ENCODE peak calls at places on chromosomes 7 and 10, in eight cellular contexts. O is foreskin keratinocyte, P is transverse colon, Y is endothelial cell, W is hepatocyte, A is cardiac muscle cell, S is tibial artery, K is mesothelial cell of epicardium. T is an unnamed sample.

GRCh38 chr10:60189861-60190475 is 199.7 kb downstream of the ANK3 start:
- DNase-seq in O (no peak), P (no peak), Y (no peak), W (no peak), A (peak; percentile 44), S (no peak), K (no peak), T (no peak)

GRCh38 chr10:4671451-4672145 is 154.4 kb upstream of the AKR1E2 start:
- DNase-seq in O (peak; percentile 95), P (no peak), Y (no peak), W (no peak), A (no peak), S (no peak), K (no peak), T (no peak)

GRCh38 chr10:119331031-119331430 is 123.7 kb downstream of the GRK5 start:
- DNase-seq in O (no peak), P (no peak), Y (no peak), W (no peak), A (no peak), S (peak; percentile 46), K (no peak), T (no peak)

GRCh38 chr7:47253650-47254080 is 328.2 kb downstream of the TNS3 start:
- DNase-seq in O (no peak), P (peak; percentile 28), Y (peak; percentile 15), W (peak; percentile 76), A (peak; percentile 69), S (peak; percentile 62), K (no peak), T (no peak)

GRCh38 chr7:102042016-102042656 is 224.7 kb downstream of the CUX1 start:
- DNase-seq in O (peak; percentile 14), P (no peak), Y (no peak), W (no peak), A (peak; percentile 40), S (no peak), K (no peak), T (no peak)

GRCh38 chr7:151432658-151433521 is 7.1 kb downstream of the CRYGN start:
- DNase-seq in O (peak; percentile 34), P (no peak), Y (no peak), W (no peak), A (no peak), S (no peak), K (no peak), T (no peak)

GRCh38 chr7:113751547-113751946 is 167.3 kb downstream of the PPP1R3A start:
- DNase-seq in O (no peak), P (no peak), Y (no peak), W (no peak), A (no peak), S (no peak), K (no peak), T (no peak)

GRCh38 chr10:84541289-84541637 is 212.9 kb downstream of the CCSER2 start:
- DNase-seq in O (no peak), P (no peak), Y (no peak), W (no peak), A (no peak), S (no peak), K (no peak), T (no peak)

GRCh38 chr10:130455791-130456190 is 319.6 kb downstream of the GLRX3 start:
- DNase-seq in O (no peak), P (no peak), Y (no peak), W (no peak), A (no peak), S (no peak), K (no peak), T (no peak)

GRCh38 chr10:131869344-131869743 is 31.5 kb upstream of the PPP2R2D start:
- DNase-seq in O (no peak), P (no peak), Y (no peak), W (no peak), A (no peak), S (no peak), K (no peak), T (no peak)

GRCh38 chr10:125661942-125662515 is 20.9 kb downstream of the TEX36 start:
- DNase-seq in O (peak; percentile 36), P (no peak), Y (no peak), W (peak; percentile 50), A (no peak), S (no peak), K (no peak), T (no peak)

GRCh38 chr7:43362652-43363428 is 220.1 kb upstream of the STK17A start:
- DNase-seq in O (peak; percentile 60), P (no peak), Y (peak; percentile 30), W (peak; percentile 47), A (peak; percentile 49), S (no peak), K (peak; percentile 65), T (no peak)

GRCh38 chr10:52778511-52779392 is 6.2 kb upstream of the MBL2 start:
- DNase-seq in O (no peak), P (no peak), Y (peak; percentile 27), W (no peak), A (peak; percentile 71), S (no peak), K (no peak), T (no peak)

GRCh38 chr7:49635800-49636199 is 137.6 kb upstream of the VWC2 start:
- DNase-seq in O (no peak), P (no peak), Y (no peak), W (no peak), A (no peak), S (no peak), K (no peak), T (no peak)

GRCh38 chr7:16063691-16064090 is 357.6 kb downstream of the CRPPA start:
- DNase-seq in O (no peak), P (no peak), Y (no peak), W (no peak), A (peak; percentile 40), S (no peak), K (no peak), T (no peak)

GRCh38 chr7:23471090-23471859 is 984 bp upstream of the IGF2BP3 start:
- DNase-seq in O (no peak), P (peak; percentile 21), Y (peak; percentile 92), W (peak; percentile 92), A (peak; percentile 82), S (no peak), K (peak; percentile 74), T (peak; percentile 81)

GRCh38 chr10:132572545-132572937 is 35.0 kb downstream of the INPP5A start:
- DNase-seq in O (no peak), P (no peak), Y (no peak), W (no peak), A (peak; percentile 50), S (no peak), K (no peak), T (no peak)

GRCh38 chr10:123994417-123995081 is 98.8 kb downstream of the CHST15 start:
- DNase-seq in O (peak; percentile 80), P (peak; percentile 90), Y (peak; percentile 99), W (peak; percentile 92), A (peak; percentile 92), S (peak; percentile 69), K (peak; percentile 87), T (peak; percentile 96)
- TF ChIP-seq CTCF in O (peak; percentile 99), P (peak; percentile 99), Y (peak; percentile 100), W (peak; percentile 99), A (peak; percentile 95), S (peak; percentile 99), K (peak; percentile 100), T (peak; percentile 98)

GRCh38 chr10:46998595-46998994 is 87.4 kb downstream of the PTPN20 start:
- DNase-seq in O (no peak), P (no peak), Y (no peak), W (no peak), A (no peak), S (no peak), K (no peak), T (no peak)

GRCh38 chr10:46995234-46995633 is 84.0 kb downstream of the PTPN20 start:
- DNase-seq in O (no peak), P (no peak), Y (no peak), W (no peak), A (peak; percentile 7), S (no peak), K (no peak), T (no peak)

GRCh38 chr10:46998192-46998591 is 87.0 kb downstream of the PTPN20 start:
- DNase-seq in O (no peak), P (no peak), Y (no peak), W (no peak), A (no peak), S (no peak), K (no peak), T (no peak)

DNA sequence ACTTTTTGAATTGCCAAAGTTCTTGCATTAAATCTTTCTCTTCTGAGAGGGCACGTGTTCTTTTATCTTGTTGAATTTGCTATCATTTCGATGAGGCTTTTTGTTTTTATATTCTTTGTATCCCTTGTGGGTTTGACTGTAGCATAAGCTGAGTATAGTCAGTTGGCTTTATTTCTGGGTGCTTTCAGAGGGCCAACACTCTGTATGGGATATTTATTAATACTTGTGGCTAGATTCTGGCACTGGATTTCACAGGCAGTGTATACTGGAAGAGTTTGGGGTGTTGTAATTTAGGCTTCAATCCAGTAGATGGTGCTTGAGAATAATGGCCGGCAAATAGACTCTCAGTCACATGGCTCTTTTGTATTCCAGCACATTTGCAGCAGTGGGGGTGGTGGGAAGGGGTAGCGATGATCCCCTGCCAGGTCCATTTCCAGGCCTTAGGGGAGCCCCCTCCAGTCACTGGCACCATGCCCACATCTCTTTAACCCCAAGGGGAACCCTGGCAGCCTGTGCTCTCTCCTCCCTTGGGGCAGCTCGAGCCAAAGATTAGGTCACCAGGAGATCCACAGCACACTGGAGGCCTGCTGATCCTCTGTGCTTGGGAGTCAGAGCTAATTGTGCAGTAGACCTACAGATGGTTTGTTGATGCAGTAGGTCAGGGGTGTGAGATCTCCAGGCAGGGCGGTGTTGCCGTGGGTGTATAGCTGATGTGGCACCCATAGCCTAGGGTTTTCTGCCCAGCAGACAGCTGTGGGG is 81.7 kb downstream of the PTPN20 start:
- DNase-seq in O (no peak), P (peak; percentile 25), Y (no peak), W (peak; percentile 18), A (peak; percentile 79), S (peak; percentile 62), K (no peak), T (no peak)
- TF ChIP-seq CTCF in O (peak; percentile 59), P (peak; percentile 10), Y (peak; percentile 39), W (peak; percentile 47), A (peak; percentile 61), S (peak; percentile 6), K (no peak), T (peak; percentile 45)

GRCh38 chr7:81956520-81956919 is 186.7 kb upstream of the HGF start:
- DNase-seq in O (no peak), P (no peak), Y (peak; percentile 22), W (peak; percentile 46), A (peak; percentile 88), S (no peak), K (no peak), T (no peak)
- TF ChIP-seq CTCF in O (peak; percentile 49), P (peak; percentile 27), Y (peak; percentile 32), W (peak; percentile 65), A (peak; percentile 61), S (peak; percentile 31), K (no peak), T (peak; percentile 58)

DNA sequence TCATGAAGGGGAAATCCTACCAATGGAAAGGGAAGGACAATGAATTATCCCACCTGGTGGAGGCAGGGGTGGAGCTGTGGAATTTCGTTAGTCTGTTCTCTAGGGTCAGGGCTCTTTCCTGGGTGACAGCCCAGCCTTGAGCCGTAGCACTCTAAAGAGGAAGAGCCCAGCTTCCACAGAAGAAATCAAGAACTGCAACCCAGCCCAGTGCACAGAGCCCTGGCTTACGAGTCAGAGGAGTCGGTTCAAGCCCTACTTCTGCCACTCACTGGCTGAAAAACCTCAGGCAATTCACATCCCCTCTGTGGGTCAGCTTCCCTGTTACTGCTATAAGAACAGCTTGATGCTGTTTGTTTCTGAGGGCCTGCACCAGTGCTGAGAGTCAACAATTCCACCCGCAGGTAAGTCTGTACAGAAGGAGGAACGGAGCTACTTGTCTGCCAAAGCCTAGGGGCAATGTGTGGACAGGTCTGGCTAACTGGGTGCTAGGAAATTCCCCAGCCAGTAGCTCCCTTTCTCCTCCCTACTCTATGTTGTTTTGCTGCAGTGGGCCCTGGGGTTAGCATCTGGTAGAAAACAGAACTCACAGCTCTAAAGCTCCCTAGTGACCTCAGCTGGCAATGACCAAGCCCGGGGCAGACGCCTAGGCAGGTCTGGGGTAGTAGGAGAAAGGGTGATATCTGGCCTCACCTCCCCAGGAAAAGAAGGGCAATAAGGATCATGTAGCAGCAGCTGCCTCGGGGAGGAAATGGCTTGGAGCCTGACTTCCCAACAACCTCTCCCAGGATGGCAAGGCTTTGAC is 3.3 kb downstream of the AVPI1 start:
- DNase-seq in O (no peak), P (peak; percentile 68), Y (no peak), W (no peak), A (peak; percentile 50), S (peak; percentile 44), K (no peak), T (no peak)
- TF ChIP-seq CTCF in O (peak; percentile 13), P (no peak), Y (no peak), W (no peak), A (no peak), S (no peak), K (no peak), T (no peak)